ENCODE peak calls at places on chromosomes 3 and 15, in eight cellular contexts. D is GM23338, I is GM10248, K is cardiac muscle cell, B is AG10803, Q is mucosa of descending colon, O is spleen, R is fibroblast of mammary gland. Y is an unnamed sample.
A peak's percentile ranks its signal among the peaks of the same experiment; 100 is the strongest.

GRCh38 chr3:123464211-123464610 is 15.3 kb upstream of the ADCY5 start:
- DNase-seq in D (no peak), I (no peak), K (no peak), B (no peak), Q (no peak), O (no peak), R (no peak), Y (no peak)

GRCh38 chr15:52677593-52677992 is 1.6 kb downstream of the ATOSA start:
- DNase-seq in D (no peak), I (peak; percentile 37), K (no peak), B (no peak), Q (no peak), O (no peak), R (no peak), Y (no peak)

GRCh38 chr3:194084284-194084683 is 51.7 kb upstream of the HES1 start:
- DNase-seq in D (no peak), I (peak; percentile 59), K (no peak), B (no peak), Q (no peak), O (no peak), R (no peak), Y (no peak)

GRCh38 chr3:162217603-162218002 is 721.0 kb downstream of the OTOL1 start:
- DNase-seq in D (no peak), I (no peak), K (no peak), B (peak; percentile 66), Q (no peak), O (no peak), R (peak; percentile 44), Y (no peak)

GRCh38 chr3:83946554-83946953 is 1012.2 kb upstream of the CADM2 start:
- DNase-seq in D (peak; percentile 65), I (no peak), K (no peak), B (no peak), Q (no peak), O (no peak), R (no peak), Y (no peak)

GRCh38 chr15:91289324-91289723 is 189.3 kb downstream of the SV2B start:
- DNase-seq in D (peak; percentile 38), I (no peak), K (no peak), B (no peak), Q (no peak), O (no peak), R (no peak), Y (no peak)

GRCh38 chr3:35677797-35678196 is 38.5 kb downstream of the ARPP21 start:
- DNase-seq in D (no peak), I (no peak), K (peak; percentile 67), B (no peak), Q (no peak), O (no peak), R (no peak), Y (no peak)

GRCh38 chr3:127238602-127239001 is 45.7 kb downstream of the PRR23E start:
- DNase-seq in D (no peak), I (no peak), K (no peak), B (no peak), Q (no peak), O (no peak), R (no peak), Y (no peak)

GRCh38 chr3:129413687-129414506 is 14.5 kb downstream of the EFCAB12 start:
- DNase-seq in D (no peak), I (peak; percentile 63), K (peak; percentile 96), B (peak; percentile 58), Q (no peak), O (no peak), R (peak; percentile 92), Y (no peak)

GRCh38 chr3:50642382-50642781 is 25.4 kb downstream of the MAPKAPK3 start:
- DNase-seq in D (no peak), I (no peak), K (no peak), B (no peak), Q (no peak), O (no peak), R (no peak), Y (no peak)

GRCh38 chr3:114551770-114552526 is 258.1 kb downstream of the TIGIT start:
- DNase-seq in D (no peak), I (no peak), K (peak; percentile 50), B (peak; percentile 52), Q (no peak), O (no peak), R (peak; percentile 82), Y (no peak)

GRCh38 chr15:89383635-89384604 is 49.3 kb upstream of the POLG start:
- DNase-seq in D (peak; percentile 39), I (no peak), K (peak; percentile 84), B (no peak), Q (peak; percentile 46), O (peak; percentile 56), R (peak; percentile 53), Y (peak; percentile 87)

GRCh38 chr3:138187296-138188012 is at the start of gene ARMC8:
- DNase-seq in D (peak; percentile 81), I (no peak), K (no peak), B (peak; percentile 54), Q (peak; percentile 77), O (peak; percentile 91), R (peak; percentile 83), Y (peak; percentile 77)

GRCh38 chr15:90315276-90315982 is 36.7 kb upstream of the ZNF774 start:
- DNase-seq in D (no peak), I (no peak), K (peak; percentile 92), B (peak; percentile 91), Q (peak; percentile 80), O (no peak), R (peak; percentile 95), Y (peak; percentile 48)

GRCh38 chr3:33438871-33439270 is 1.3 kb downstream of the UBP1 start:
- DNase-seq in D (no peak), I (no peak), K (no peak), B (peak; percentile 20), Q (no peak), O (no peak), R (peak; percentile 40), Y (no peak)

DNA sequence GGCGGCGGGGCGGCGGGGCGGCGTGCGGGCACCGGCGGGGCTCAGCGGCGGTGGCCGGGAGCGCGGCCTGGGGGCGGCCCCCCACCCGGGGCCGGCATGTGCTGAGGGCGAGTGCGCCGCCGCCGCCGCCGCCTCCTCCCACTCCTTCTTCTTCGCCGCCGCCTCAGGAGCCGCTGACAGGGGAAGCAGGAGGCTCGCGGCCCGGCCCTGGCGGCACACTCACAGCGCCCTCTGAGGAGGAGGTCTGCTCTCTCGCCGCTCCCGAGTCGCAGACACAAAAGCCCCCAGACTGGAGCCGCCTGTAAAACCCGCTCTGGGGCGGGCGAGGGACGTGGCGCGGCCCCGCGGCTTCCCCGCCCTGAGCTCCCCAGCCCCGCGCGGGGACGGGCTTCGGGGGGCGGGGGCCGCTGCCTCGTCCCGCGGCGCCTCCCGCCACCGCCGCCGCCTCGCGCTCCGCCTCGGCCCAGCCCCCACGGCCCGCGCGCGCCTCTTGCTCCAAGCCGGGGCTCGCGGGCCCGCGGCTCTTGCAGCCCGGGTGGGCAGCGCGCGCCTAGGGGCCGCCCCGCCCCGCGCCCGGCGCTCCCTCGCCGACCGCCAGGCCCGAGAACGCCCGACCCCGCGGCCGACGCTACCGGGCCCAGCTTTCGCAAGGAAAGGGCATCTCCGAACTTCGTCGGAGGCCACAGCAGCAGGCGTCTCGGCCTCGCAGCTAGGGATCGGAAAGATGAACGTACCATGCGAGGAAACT is at the start of gene PYGO1:
- DNase-seq in D (peak; percentile 80), I (peak; percentile 67), K (peak; percentile 79), B (peak; percentile 63), Q (peak; percentile 24), O (peak; percentile 80), R (peak; percentile 49), Y (peak; percentile 85)
- TF ChIP-seq CTCF in D (no peak), I (no peak), K (no peak), B (no peak), Q (no peak), O (no peak), R (no peak), Y (no peak)

DNA sequence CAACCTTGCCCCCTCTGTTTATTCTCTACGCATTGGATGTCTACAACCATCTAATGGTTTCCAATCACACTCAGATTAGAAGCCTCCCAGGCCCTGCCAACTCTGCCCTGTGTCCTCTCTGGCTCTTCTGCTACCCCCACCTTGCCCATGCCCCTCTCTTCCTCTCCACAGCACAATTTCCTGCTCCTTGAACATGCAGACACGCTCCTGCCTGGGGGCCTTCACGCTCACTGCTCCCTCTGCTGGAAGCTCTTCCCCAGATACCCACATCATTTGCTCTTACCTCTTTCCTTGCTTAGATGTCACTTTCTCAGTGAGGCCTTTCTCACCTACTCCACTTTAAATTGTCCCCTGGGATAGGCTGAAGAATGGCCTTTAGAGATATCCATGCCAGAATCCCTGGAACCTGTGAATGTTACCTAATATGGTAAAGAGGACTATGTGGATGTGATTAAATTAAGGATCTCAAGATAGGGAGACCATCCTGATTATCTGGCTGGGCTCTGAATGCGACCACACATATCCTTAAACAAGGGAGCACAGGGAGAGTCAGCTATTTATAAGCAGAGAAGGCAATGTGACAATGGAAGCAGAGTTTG is 9.9 kb downstream of the KY start:
- DNase-seq in D (peak; percentile 79), I (no peak), K (peak; percentile 71), B (peak; percentile 35), Q (peak; percentile 58), O (no peak), R (peak; percentile 25), Y (no peak)
- TF ChIP-seq CTCF in D (peak; percentile 88), I (peak; percentile 34), K (peak; percentile 80), B (peak; percentile 62), Q (no peak), O (peak; percentile 31), R (peak; percentile 65), Y (peak; percentile 75)

DNA sequence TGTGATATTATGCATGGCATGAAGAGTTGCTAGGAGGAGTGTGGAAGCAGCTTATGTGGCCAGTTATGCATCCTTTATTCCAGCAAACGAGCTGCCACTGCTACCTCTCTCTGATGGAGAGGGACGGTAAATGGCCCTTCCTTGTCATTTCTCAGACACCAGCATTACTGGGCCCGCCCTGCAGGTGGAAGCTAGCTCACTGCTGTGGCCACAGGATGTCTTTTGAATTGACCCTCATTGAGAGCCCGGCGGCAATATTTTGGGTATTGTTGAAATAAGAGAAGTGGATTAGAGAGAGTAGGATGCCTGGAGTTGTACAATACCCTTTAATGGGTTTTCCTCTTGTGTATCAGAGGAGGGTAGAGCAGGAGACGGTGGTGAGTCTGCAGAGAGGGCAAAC is 1.5 kb downstream of the MINAR1 start:
- DNase-seq in D (peak; percentile 77), I (no peak), K (no peak), B (no peak), Q (no peak), O (no peak), R (no peak), Y (no peak)
- TF ChIP-seq CTCF in D (peak; percentile 32), I (no peak), K (no peak), B (no peak), Q (no peak), O (no peak), R (no peak), Y (peak; percentile 60)

GRCh38 chr3:156580986-156581385 is 26.1 kb upstream of the SSR3 start:
- DNase-seq in D (no peak), I (no peak), K (no peak), B (no peak), Q (no peak), O (no peak), R (no peak), Y (no peak)

GRCh38 chr3:156579427-156579851 is 24.5 kb upstream of the SSR3 start:
- DNase-seq in D (no peak), I (no peak), K (no peak), B (no peak), Q (peak; percentile 24), O (no peak), R (no peak), Y (no peak)

GRCh38 chr3:156575661-156576450 is 20.9 kb upstream of the SSR3 start:
- DNase-seq in D (no peak), I (no peak), K (no peak), B (no peak), Q (no peak), O (no peak), R (no peak), Y (no peak)

GRCh38 chr3:156577731-156578130 is 22.8 kb upstream of the SSR3 start:
- DNase-seq in D (no peak), I (no peak), K (no peak), B (no peak), Q (no peak), O (no peak), R (peak; percentile 35), Y (no peak)

GRCh38 chr3:156576887-156577427 is 22.0 kb upstream of the SSR3 start:
- DNase-seq in D (no peak), I (no peak), K (peak; percentile 28), B (no peak), Q (no peak), O (no peak), R (peak; percentile 27), Y (no peak)
- TF ChIP-seq CTCF in D (peak; percentile 45), I (no peak), K (no peak), B (peak; percentile 23), Q (no peak), O (no peak), R (peak; percentile 8), Y (no peak)